ENCODE peak calls at places on chromosomes 12 and 14, in four cellular contexts. One of them, this sample, is unnamed.

GRCh38 chr14:35399083-35399807 is 5.3 kb downstream of the NFKBIA start:
- DNase-seq in body of pancreas: no peak
- DNase-seq in neural progenitor cell: no peak
- DNase-seq in astrocyte of the cerebellum: no peak
- DNase-seq in this sample: no peak

GRCh38 chr12:124816295-124816854 is 47.3 kb downstream of the SCARB1 start:
- DNase-seq in body of pancreas: no peak
- DNase-seq in neural progenitor cell: no peak
- DNase-seq in astrocyte of the cerebellum: no peak
- DNase-seq in this sample: no peak

GRCh38 chr12:92462527-92462926 is 240.3 kb upstream of the PLEKHG7 start:
- DNase-seq in body of pancreas: no peak
- DNase-seq in neural progenitor cell: no peak
- DNase-seq in astrocyte of the cerebellum: no peak
- DNase-seq in this sample: no peak

GRCh38 chr12:101759396-101760047 is 20.3 kb upstream of the SYCP3 start:
- DNase-seq in body of pancreas: no peak
- DNase-seq in neural progenitor cell: peak
- DNase-seq in astrocyte of the cerebellum: no peak
- DNase-seq in this sample: peak

GRCh38 chr14:77965050-77965449 is 165.1 kb downstream of the ADCK1 start:
- DNase-seq in body of pancreas: no peak
- DNase-seq in neural progenitor cell: no peak
- DNase-seq in astrocyte of the cerebellum: no peak
- DNase-seq in this sample: no peak

GRCh38 chr14:64293976-64294671 is at the start of gene ESR2:
- DNase-seq in body of pancreas: peak
- DNase-seq in neural progenitor cell: peak
- DNase-seq in astrocyte of the cerebellum: no peak
- DNase-seq in this sample: peak

GRCh38 chr12:45290218-45290609 is 74.3 kb downstream of the ANO6 start:
- DNase-seq in body of pancreas: no peak
- DNase-seq in neural progenitor cell: no peak
- DNase-seq in astrocyte of the cerebellum: no peak
- DNase-seq in this sample: peak

GRCh38 chr14:99729991-99730875 is 46.1 kb downstream of the CYP46A1 start:
- DNase-seq in body of pancreas: peak
- DNase-seq in neural progenitor cell: peak
- DNase-seq in astrocyte of the cerebellum: no peak
- DNase-seq in this sample: peak

GRCh38 chr14:45810152-45810872 is 557.3 kb upstream of the MIS18BP1 start:
- DNase-seq in body of pancreas: no peak
- DNase-seq in neural progenitor cell: peak
- DNase-seq in astrocyte of the cerebellum: no peak
- DNase-seq in this sample: peak

GRCh38 chr12:26136688-26137087 is 11.9 kb upstream of the BHLHE41 start:
- DNase-seq in body of pancreas: no peak
- DNase-seq in neural progenitor cell: no peak
- DNase-seq in astrocyte of the cerebellum: no peak
- DNase-seq in this sample: no peak

GRCh38 chr14:103686831-103687485 is 28.3 kb downstream of the XRCC3 start:
- DNase-seq in body of pancreas: no peak
- DNase-seq in neural progenitor cell: no peak
- DNase-seq in astrocyte of the cerebellum: no peak
- DNase-seq in this sample: no peak

GRCh38 chr12:79426121-79426520 is 264.6 kb downstream of the PAWR start:
- DNase-seq in body of pancreas: no peak
- DNase-seq in neural progenitor cell: no peak
- DNase-seq in astrocyte of the cerebellum: no peak
- DNase-seq in this sample: no peak

DNA sequence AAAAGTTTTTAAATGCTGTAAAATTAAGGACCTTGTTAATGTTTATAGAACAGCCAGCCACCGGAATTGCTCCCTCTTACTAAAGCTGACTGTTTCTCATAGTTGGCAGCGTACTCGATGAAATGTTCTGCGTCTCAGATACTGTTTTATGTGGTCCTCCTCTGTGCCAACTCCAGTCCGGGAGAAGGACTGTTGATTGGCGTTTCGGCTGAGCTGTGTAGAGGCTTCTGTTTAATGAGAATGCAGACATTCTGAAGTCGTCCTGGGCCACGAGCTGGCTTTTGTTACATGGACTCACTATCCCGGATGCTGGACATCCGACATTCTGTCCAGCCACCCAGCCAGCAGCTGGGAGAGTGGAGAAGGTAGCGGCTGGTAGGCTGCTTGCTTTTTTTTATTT is 75.4 kb downstream of the WDR20 start:
- DNase-seq in body of pancreas: no peak
- DNase-seq in neural progenitor cell: no peak
- DNase-seq in astrocyte of the cerebellum: peak
- DNase-seq in this sample: no peak
- H3K4me3 ChIP-seq in body of pancreas: no peak
- H3K4me3 ChIP-seq in neural progenitor cell: no peak
- H3K4me3 ChIP-seq in astrocyte of the cerebellum: no peak
- H3K4me3 ChIP-seq in this sample: no peak

GRCh38 chr14:104977681-104978647 is at the start of gene AHNAK2:
- DNase-seq in body of pancreas: peak
- DNase-seq in neural progenitor cell: peak
- DNase-seq in astrocyte of the cerebellum: no peak
- DNase-seq in this sample: peak

GRCh38 chr14:104980601-104981531 is 2.7 kb upstream of the AHNAK2 start:
- DNase-seq in body of pancreas: no peak
- DNase-seq in neural progenitor cell: no peak
- DNase-seq in astrocyte of the cerebellum: no peak
- DNase-seq in this sample: no peak

GRCh38 chr14:104979758-104980591 is 1.8 kb upstream of the AHNAK2 start:
- DNase-seq in body of pancreas: peak
- DNase-seq in neural progenitor cell: no peak
- DNase-seq in astrocyte of the cerebellum: no peak
- DNase-seq in this sample: no peak

GRCh38 chr14:104977008-104977680 is 1.0 kb downstream of the AHNAK2 start:
- DNase-seq in body of pancreas: no peak
- DNase-seq in neural progenitor cell: no peak
- DNase-seq in astrocyte of the cerebellum: no peak
- DNase-seq in this sample: no peak

GRCh38 chr14:104978774-104979691 is 859 bp upstream of the AHNAK2 start:
- DNase-seq in body of pancreas: no peak
- DNase-seq in neural progenitor cell: peak
- DNase-seq in astrocyte of the cerebellum: no peak
- DNase-seq in this sample: no peak
- H3K4me3 ChIP-seq in body of pancreas: no peak
- H3K4me3 ChIP-seq in neural progenitor cell: peak
- H3K4me3 ChIP-seq in astrocyte of the cerebellum: peak
- H3K4me3 ChIP-seq in this sample: peak

DNA sequence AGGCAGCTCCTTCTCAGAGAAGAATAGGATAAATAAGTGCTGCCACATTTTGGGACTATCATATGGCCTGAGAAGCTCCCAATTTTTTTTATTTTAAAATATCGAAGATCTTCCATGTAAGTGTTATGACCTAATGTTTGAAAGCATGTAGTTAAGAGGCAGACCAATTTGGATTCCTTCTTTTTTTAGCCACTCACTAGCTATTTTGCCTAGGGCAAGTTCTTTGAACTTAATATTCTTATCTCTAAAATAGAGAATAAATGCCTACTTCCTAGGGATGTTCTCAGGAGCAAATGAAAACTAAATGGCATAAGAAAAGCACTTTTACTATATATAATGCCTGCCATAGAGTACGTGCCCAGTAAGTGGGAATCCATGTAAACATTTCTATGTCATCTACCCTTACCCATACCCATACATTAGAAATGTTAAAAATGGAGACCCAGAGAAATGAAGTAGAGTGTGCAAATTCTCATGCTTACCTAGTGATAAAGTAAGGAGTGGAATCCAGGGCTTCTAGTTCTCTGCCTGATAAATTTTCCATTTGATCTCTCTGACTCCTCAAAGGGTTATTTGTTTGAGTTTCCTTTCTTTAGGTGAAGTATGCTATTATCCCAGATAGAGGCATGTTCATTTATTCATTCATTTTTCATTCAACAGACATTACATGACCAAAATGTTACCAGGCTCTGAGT is 148.3 kb downstream of the TGFB3 start:
- DNase-seq in body of pancreas: no peak
- DNase-seq in neural progenitor cell: no peak
- DNase-seq in astrocyte of the cerebellum: no peak
- DNase-seq in this sample: no peak
- H3K4me3 ChIP-seq in body of pancreas: no peak
- H3K4me3 ChIP-seq in neural progenitor cell: no peak
- H3K4me3 ChIP-seq in astrocyte of the cerebellum: no peak
- H3K4me3 ChIP-seq in this sample: no peak

DNA sequence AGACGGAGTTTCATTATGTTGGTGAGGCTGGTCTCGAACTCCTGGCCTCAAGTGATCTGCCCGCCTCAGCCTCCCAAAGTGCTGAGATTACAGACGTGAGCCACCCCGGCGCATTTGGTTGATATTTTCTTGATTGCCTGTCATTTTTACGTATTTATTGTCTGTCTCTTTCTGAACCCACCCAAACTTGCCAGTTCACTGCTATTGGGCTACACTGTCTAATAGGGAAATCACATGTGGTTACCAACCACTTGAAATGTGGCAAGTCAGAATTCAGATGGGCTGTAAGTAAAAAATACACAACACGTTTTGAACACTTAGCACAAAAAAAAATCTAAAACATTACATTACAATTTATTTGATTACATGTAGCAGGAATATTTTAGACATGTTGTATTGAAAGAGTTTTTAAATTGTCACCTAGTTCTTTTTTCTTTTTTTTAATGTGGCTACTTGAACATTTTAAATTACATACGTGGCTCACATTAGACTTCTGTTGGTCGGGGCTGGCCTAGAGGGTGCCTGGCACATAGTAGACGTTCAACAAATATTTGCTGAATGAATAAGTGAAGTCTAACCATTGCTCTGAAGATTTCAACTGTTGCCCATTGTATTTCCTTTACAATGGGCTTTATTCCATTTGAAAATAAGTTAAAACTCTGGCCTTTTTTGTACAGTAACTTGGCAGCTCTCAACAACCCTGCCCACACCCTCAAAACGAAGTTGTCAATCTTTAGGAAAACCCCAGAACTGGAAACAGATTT is 1.9 kb downstream of the WSB2 start:
- DNase-seq in body of pancreas: no peak
- DNase-seq in neural progenitor cell: no peak
- DNase-seq in astrocyte of the cerebellum: no peak
- DNase-seq in this sample: no peak
- H3K4me3 ChIP-seq in body of pancreas: no peak
- H3K4me3 ChIP-seq in neural progenitor cell: no peak
- H3K4me3 ChIP-seq in astrocyte of the cerebellum: peak
- H3K4me3 ChIP-seq in this sample: peak

GRCh38 chr12:114407034-114407420 is 1.1 kb upstream of the TBX5 start:
- DNase-seq in body of pancreas: no peak
- DNase-seq in neural progenitor cell: no peak
- DNase-seq in astrocyte of the cerebellum: no peak
- DNase-seq in this sample: no peak

GRCh38 chr12:114409796-114410520 is 4.0 kb upstream of the TBX5 start:
- DNase-seq in body of pancreas: no peak
- DNase-seq in neural progenitor cell: no peak
- DNase-seq in astrocyte of the cerebellum: no peak
- DNase-seq in this sample: no peak

GRCh38 chr12:114408415-114408814 is 2.5 kb upstream of the TBX5 start:
- DNase-seq in body of pancreas: no peak
- DNase-seq in neural progenitor cell: no peak
- DNase-seq in astrocyte of the cerebellum: no peak
- DNase-seq in this sample: no peak

GRCh38 chr12:114407566-114408411 is 1.8 kb upstream of the TBX5 start:
- DNase-seq in body of pancreas: no peak
- DNase-seq in neural progenitor cell: no peak
- DNase-seq in astrocyte of the cerebellum: no peak
- DNase-seq in this sample: no peak

DNA sequence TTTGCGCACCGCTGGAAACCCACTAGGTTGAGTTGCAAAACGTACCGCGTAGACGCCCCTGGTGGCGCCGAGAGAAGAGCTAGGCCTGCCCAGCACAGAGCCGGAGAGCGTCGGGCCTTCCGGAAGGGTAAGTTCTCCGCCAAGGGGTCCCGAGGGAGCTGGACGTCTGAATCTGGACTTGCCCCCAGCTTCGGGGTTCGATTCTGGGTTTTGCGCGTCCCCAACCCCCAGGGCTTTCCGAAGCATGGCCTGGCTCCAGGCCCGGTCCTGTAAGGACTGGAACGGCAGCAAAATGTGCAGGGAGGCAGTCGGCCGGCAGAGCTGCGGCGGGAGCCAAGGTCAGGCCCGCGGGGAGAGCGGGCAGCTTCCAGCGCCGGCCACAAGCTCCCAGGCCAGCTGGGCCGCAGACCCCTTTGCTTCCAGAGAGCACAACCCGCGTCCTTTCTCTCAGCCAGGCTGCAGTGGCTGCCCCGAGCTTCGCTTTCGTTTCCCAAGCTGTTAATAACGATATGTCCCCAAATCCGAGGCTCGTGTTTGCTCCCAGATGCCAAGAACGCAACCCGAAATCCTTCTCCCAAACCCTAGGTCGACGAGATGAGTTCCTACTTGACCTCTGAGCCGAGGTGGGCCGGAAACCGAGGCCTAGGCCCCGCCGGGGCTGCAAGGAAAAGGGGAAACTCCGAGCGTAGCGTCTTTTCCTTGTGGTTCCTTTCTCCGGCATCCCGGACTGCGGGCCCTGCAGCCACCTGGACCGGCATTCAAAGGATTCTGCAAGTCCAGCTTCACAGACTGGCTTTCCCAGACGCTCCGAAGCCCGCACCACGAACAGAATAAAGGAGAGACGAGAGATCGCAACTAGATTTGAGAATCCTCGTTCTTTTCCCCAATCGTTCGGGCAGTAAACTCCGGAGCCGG is 3.2 kb upstream of the TBX5 start:
- DNase-seq in body of pancreas: no peak
- DNase-seq in neural progenitor cell: peak
- DNase-seq in astrocyte of the cerebellum: no peak
- DNase-seq in this sample: peak
- H3K4me3 ChIP-seq in body of pancreas: no peak
- H3K4me3 ChIP-seq in neural progenitor cell: no peak
- H3K4me3 ChIP-seq in astrocyte of the cerebellum: peak
- H3K4me3 ChIP-seq in this sample: peak

GRCh38 chr14:23154876-23155587 is 28.4 kb downstream of the SLC7A8 start:
- DNase-seq in body of pancreas: peak
- DNase-seq in neural progenitor cell: peak
- DNase-seq in astrocyte of the cerebellum: peak
- DNase-seq in this sample: peak

GRCh38 chr14:23159516-23159915 is 23.9 kb downstream of the SLC7A8 start:
- DNase-seq in body of pancreas: no peak
- DNase-seq in neural progenitor cell: no peak
- DNase-seq in astrocyte of the cerebellum: no peak
- DNase-seq in this sample: no peak

GRCh38 chr14:23151342-23151741 is 32.1 kb downstream of the SLC7A8 start:
- DNase-seq in body of pancreas: no peak
- DNase-seq in neural progenitor cell: no peak
- DNase-seq in astrocyte of the cerebellum: no peak
- DNase-seq in this sample: no peak

GRCh38 chr14:23149745-23150144 is 30.7 kb upstream of the CEBPE start:
- DNase-seq in body of pancreas: no peak
- DNase-seq in neural progenitor cell: no peak
- DNase-seq in astrocyte of the cerebellum: no peak
- DNase-seq in this sample: no peak

GRCh38 chr14:23153891-23154796 is 29.3 kb downstream of the SLC7A8 start:
- DNase-seq in body of pancreas: peak
- DNase-seq in neural progenitor cell: peak
- DNase-seq in astrocyte of the cerebellum: no peak
- DNase-seq in this sample: peak
- H3K4me3 ChIP-seq in body of pancreas: no peak
- H3K4me3 ChIP-seq in neural progenitor cell: no peak
- H3K4me3 ChIP-seq in astrocyte of the cerebellum: no peak
- H3K4me3 ChIP-seq in this sample: no peak